ENCODE peak calls at places on chromosomes 13 and 19, in four cellular contexts. A is K562, Y is astrocyte, U is kidney. R is an unnamed sample.

GRCh38 chr19:44951179-44952159 is 3.7 kb upstream of the CLPTM1 start:
- DNase-seq in A (peak), Y (peak), U (no peak), R (peak)

GRCh38 chr19:16875584-16876555 is 12.9 kb upstream of the F2RL3 start:
- DNase-seq in A (no peak), Y (no peak), U (no peak), R (no peak)

GRCh38 chr19:3516675-3517207 is 10.6 kb downstream of the FZR1 start:
- DNase-seq in A (no peak), Y (no peak), U (no peak), R (no peak)

GRCh38 chr13:64675256-64675892 is 2554.8 kb downstream of the PCDH9 start:
- DNase-seq in A (no peak), Y (peak), U (no peak), R (no peak)

GRCh38 chr19:1045247-1045603 is 5.3 kb downstream of the ABCA7 start:
- DNase-seq in A (peak), Y (no peak), U (peak), R (no peak)

GRCh38 chr13:110216403-110217041 is 90.4 kb downstream of the COL4A1 start:
- DNase-seq in A (no peak), Y (peak), U (peak), R (no peak)

GRCh38 chr19:45117167-45117594 is 24.2 kb downstream of the PPP1R37 start:
- DNase-seq in A (peak), Y (peak), U (no peak), R (no peak)

GRCh38 chr19:58400916-58401824 is 5.7 kb downstream of the RNF225 start:
- DNase-seq in A (peak), Y (peak), U (peak), R (peak)

GRCh38 chr13:51538626-51539179 is 45.6 kb upstream of the WDFY2 start:
- DNase-seq in A (no peak), Y (no peak), U (no peak), R (no peak)
- H3K9ac ChIP-seq in A (no peak), Y (no peak), U (no peak), R (no peak)

GRCh38 chr19:18503971-18504885 is 17.6 kb downstream of the ELL start:
- DNase-seq in A (no peak), Y (no peak), U (no peak), R (no peak)
- H3K9ac ChIP-seq in A (peak), Y (no peak), U (no peak), R (no peak)

GRCh38 chr19:28943651-28944050 is 269.3 kb downstream of the UQCRFS1 start:
- DNase-seq in A (peak), Y (no peak), U (no peak), R (no peak)

GRCh38 chr19:28941833-28942232 is 271.1 kb downstream of the UQCRFS1 start:
- DNase-seq in A (no peak), Y (no peak), U (no peak), R (no peak)

GRCh38 chr19:28940751-28941500 is 272.0 kb downstream of the UQCRFS1 start:
- DNase-seq in A (no peak), Y (no peak), U (no peak), R (no peak)
- H3K9ac ChIP-seq in A (no peak), Y (no peak), U (no peak), R (no peak)

GRCh38 chr13:113740661-113741060 is 18.4 kb upstream of the TMEM255B start:
- DNase-seq in A (no peak), Y (no peak), U (peak), R (no peak)

GRCh38 chr13:113743366-113744195 is 15.4 kb upstream of the TMEM255B start:
- DNase-seq in A (no peak), Y (no peak), U (peak), R (no peak)

GRCh38 chr13:113742445-113743120 is 16.4 kb upstream of the TMEM255B start:
- DNase-seq in A (no peak), Y (no peak), U (peak), R (no peak)

GRCh38 chr13:113741101-113741731 is 17.8 kb upstream of the TMEM255B start:
- DNase-seq in A (no peak), Y (peak), U (peak), R (no peak)

DNA sequence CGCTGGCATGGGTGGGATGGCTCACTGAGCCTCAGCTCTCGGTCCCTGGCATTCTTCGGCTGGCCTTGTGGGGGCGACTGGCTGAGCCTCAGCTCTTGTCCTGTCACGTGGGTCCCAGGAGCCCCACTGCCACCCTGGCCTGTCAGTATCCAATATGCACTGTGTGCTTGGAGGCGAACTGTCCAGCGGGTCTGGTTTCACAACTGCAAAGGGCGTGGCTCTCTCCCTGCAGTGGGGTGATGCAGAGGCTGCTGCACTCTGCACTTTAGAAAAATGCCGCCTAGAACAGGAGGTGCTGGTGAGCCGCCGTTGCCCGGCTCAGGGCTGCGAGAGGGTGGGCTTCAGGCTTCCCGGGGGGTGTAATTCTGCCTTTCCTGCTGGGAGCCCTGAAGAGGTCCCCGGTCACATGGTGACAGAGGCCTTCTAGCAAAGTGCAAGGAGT is 17.0 kb upstream of the TMEM255B start:
- DNase-seq in A (peak), Y (no peak), U (peak), R (no peak)
- H3K9ac ChIP-seq in A (no peak), Y (no peak), U (no peak), R (no peak)

GRCh38 chr19:13208964-13209796 is 59.0 kb downstream of the IER2 start:
- DNase-seq in A (no peak), Y (no peak), U (no peak), R (no peak)

GRCh38 chr19:13211426-13212308 is 61.5 kb downstream of the IER2 start:
- DNase-seq in A (no peak), Y (no peak), U (no peak), R (no peak)

GRCh38 chr19:13209797-13210775 is 59.9 kb downstream of the IER2 start:
- DNase-seq in A (no peak), Y (no peak), U (no peak), R (no peak)

GRCh38 chr19:13212759-13213330 is 62.6 kb downstream of the IER2 start:
- DNase-seq in A (peak), Y (no peak), U (no peak), R (peak)

GRCh38 chr19:13210941-13211340 is 60.7 kb downstream of the IER2 start:
- DNase-seq in A (no peak), Y (no peak), U (no peak), R (no peak)
- H3K9ac ChIP-seq in A (peak), Y (no peak), U (no peak), R (no peak)

GRCh38 chr19:42156571-42156970 is 24.3 kb upstream of the POU2F2 start:
- DNase-seq in A (no peak), Y (no peak), U (no peak), R (no peak)

GRCh38 chr19:42152876-42153275 is 20.6 kb upstream of the POU2F2 start:
- DNase-seq in A (no peak), Y (no peak), U (no peak), R (no peak)

GRCh38 chr19:42153606-42154405 is 21.6 kb upstream of the POU2F2 start:
- DNase-seq in A (no peak), Y (no peak), U (no peak), R (no peak)

GRCh38 chr19:42154471-42155323 is 22.5 kb upstream of the POU2F2 start:
- DNase-seq in A (no peak), Y (no peak), U (no peak), R (no peak)

DNA sequence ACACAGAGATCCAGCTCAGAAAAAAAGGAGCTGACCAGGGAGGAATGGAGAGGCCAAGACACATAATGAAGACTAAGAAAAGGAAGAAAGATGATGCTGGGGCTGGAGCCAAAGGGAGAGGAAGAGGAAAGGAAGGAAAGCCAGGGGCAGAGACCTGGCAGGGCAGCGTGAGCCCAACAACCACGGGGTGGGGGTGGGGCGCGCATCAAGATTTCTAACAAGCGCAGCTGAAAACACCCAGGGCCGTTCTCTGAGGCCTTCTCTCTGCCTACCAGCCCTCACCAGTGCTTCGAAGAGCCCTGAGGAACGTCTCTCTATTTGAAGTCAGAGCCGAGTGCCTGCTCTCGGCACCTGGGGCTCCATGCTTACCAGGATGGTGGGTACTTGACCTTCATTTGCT is 23.6 kb upstream of the POU2F2 start:
- DNase-seq in A (no peak), Y (no peak), U (no peak), R (no peak)
- H3K9ac ChIP-seq in A (no peak), Y (no peak), U (no peak), R (no peak)

R was measured in NT2/D1.